ENCODE peak calls at places on chromosomes 3 and 15, in eight cellular contexts. F is LNCaP clone FGC, A is AG04450, G is left lung, Z is upper lobe of left lung, W is body of pancreas, I is right lobe of liver, D is left ventricle myocardium inferior. K is an unnamed sample.

GRCh38 chr3:38960953-38961622 is 90.7 kb downstream of the SCN11A start:
- DNase-seq in F (peak; percentile 33), A (no peak), G (no peak), Z (no peak), W (peak; percentile 80), I (no peak), D (no peak), K (no peak)

GRCh38 chr3:107953707-107954106 is 137.1 kb downstream of the CD47 start:
- DNase-seq in F (no peak), A (no peak), G (no peak), Z (no peak), W (no peak), I (no peak), D (no peak), K (no peak)

GRCh38 chr15:78620021-78620838 is 566 bp downstream of the CHRNA3 start:
- DNase-seq in F (no peak), A (no peak), G (no peak), Z (peak; percentile 80), W (no peak), I (no peak), D (no peak), K (no peak)

GRCh38 chr15:88178631-88179030 is 77.9 kb downstream of the NTRK3 start:
- DNase-seq in F (no peak), A (no peak), G (no peak), Z (no peak), W (no peak), I (no peak), D (no peak), K (no peak)

GRCh38 chr3:8964436-8965370 is 1.4 kb upstream of the RAD18 start:
- DNase-seq in F (no peak), A (no peak), G (no peak), Z (no peak), W (no peak), I (no peak), D (no peak), K (no peak)

GRCh38 chr15:43769584-43770228 is 7.1 kb downstream of the ELL3 start:
- DNase-seq in F (no peak), A (peak; percentile 49), G (peak; percentile 47), Z (no peak), W (peak; percentile 72), I (no peak), D (peak; percentile 37), K (no peak)

GRCh38 chr15:89399390-89400120 is 64.9 kb upstream of the POLG start:
- DNase-seq in F (no peak), A (no peak), G (no peak), Z (peak; percentile 87), W (peak; percentile 37), I (no peak), D (no peak), K (no peak)

GRCh38 chr3:100141576-100141975 is 27.3 kb upstream of the FILIP1L start:
- DNase-seq in F (no peak), A (no peak), G (no peak), Z (no peak), W (no peak), I (no peak), D (no peak), K (no peak)

GRCh38 chr3:43296565-43296964 is 10.2 kb downstream of the SNRK start:
- DNase-seq in F (no peak), A (no peak), G (peak; percentile 60), Z (no peak), W (no peak), I (no peak), D (no peak), K (no peak)

GRCh38 chr15:76787273-76787672 is 117.9 kb downstream of the SCAPER start:
- DNase-seq in F (no peak), A (no peak), G (no peak), Z (no peak), W (no peak), I (no peak), D (no peak), K (no peak)

GRCh38 chr3:179348325-179349013 is 960 bp downstream of the MFN1 start:
- DNase-seq in F (no peak), A (no peak), G (no peak), Z (no peak), W (no peak), I (no peak), D (no peak), K (no peak)

DNA sequence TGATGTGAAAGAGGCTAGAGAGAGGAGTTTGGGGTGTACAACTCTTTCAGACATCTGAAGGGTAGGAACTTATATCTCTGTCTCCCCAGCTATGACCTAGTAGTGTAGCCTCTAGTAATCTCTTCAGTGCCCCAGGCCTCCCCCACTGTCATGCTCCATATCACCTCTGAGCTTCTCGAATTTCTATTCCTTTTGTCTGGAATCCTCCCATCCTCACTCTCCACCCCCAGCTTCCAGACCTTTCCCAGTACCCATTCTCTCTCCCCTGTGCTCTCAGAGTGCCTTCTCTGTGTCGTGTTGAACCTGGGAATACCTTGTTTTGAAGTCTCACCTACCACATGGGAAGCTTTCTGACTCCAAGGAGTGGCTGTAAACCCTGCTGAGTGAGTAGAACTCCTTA is 3.6 kb upstream of the RBPMS2 start:
- DNase-seq in F (no peak), A (no peak), G (no peak), Z (no peak), W (no peak), I (no peak), D (no peak), K (no peak)
- H3K4me3 ChIP-seq in F (no peak overlapping the region), A (no peak overlapping the region), G (no peak overlapping the region), Z (no peak overlapping the region), W (no peak overlapping the region), I (no peak overlapping the region), D (no peak overlapping the region), K (no peak overlapping the region)

GRCh38 chr15:101027273-101027901 is 108.2 kb downstream of the LRRK1 start:
- DNase-seq in F (no peak), A (no peak), G (peak; percentile 27), Z (peak; percentile 78), W (no peak), I (peak; percentile 41), D (no peak), K (no peak)

GRCh38 chr15:101028321-101028720 is 109.2 kb downstream of the LRRK1 start:
- DNase-seq in F (no peak), A (no peak), G (peak; percentile 6), Z (no peak), W (no peak), I (no peak), D (no peak), K (no peak)

GRCh38 chr15:101027920-101028319 is 108.8 kb downstream of the LRRK1 start:
- DNase-seq in F (no peak), A (no peak), G (no peak), Z (no peak), W (no peak), I (peak; percentile 25), D (no peak), K (no peak)

GRCh38 chr15:101029971-101030661 is 111.0 kb downstream of the LRRK1 start:
- DNase-seq in F (no peak), A (no peak), G (peak; percentile 18), Z (no peak), W (no peak), I (peak; percentile 30), D (no peak), K (no peak)

DNA sequence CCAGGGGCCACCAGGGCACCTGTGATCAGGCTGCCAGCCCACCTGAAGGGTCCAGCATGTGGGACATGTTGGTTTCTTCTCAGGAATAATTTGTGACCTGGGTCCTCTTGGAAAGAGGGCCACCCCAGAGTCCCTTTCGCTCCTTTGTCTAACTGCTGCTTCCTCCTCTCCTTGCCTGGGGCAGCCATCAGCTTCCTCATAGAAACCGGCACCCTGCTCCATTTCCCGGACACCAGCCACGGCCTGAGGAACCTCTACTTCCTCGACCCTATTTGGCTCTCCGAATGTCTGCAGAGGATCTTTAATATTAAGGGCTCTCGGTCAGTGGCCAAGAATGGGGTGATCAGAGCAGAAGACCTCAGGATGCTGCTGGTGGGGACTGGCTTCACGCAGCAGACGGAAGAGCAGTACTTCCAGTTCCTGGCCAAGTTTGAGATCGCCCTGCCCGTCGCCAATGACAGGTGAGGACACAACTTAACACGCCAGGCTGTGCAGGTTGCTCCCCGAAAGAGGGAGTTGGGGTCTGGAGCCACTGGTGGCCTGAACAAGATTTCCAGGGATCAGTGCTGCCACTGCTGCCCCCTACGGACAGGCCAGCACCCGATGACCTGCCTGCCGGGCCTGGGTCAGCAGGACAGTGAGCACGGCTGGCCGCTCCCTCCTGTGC is 109.7 kb downstream of the LRRK1 start:
- DNase-seq in F (no peak), A (no peak), G (peak; percentile 18), Z (peak; percentile 68), W (no peak), I (peak; percentile 33), D (no peak), K (no peak)
- TF ChIP-seq CTCF in F (peak; percentile 17), A (no peak), G (no peak), Z (no peak), W (no peak), I (no peak), D (no peak), K (no peak)

DNA sequence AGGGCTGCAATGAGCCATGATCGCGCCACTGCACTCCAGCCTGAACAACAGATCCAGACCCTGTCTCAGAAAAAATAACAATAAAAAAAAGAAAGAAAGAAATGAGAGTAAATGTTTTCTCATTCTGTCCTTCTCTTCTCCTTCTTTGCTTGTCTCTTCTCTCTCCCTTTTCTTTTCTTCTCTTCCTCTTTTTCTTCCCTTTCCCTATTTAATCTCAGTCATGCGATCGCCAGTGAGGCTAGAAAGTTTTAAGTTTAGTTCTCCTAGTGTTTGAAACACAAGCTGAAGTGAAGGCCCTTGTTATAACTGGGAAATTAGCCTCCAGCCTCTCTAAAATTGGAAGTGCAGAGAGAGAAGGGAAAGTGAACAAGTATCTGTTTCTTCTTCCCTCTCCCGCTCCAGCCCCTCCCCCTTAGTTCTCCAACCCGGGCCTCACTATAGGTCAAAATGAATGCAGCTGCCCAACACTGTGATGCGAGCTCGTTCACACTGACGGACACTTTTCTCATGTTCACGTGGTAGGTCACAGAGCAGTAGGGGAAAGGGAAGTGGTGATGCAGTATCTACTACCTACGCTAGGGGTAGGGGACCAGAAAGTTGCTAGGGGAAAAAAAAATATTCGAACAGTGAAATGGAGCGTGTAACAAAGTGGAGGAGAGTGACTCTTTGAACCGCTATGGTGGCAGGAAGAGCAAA is 23.4 kb upstream of the TSC22D2 start:
- DNase-seq in F (no peak), A (no peak), G (peak; percentile 65), Z (no peak), W (no peak), I (no peak), D (no peak), K (no peak)
- H3K4me3 ChIP-seq in F (no peak overlapping the region), A (no peak overlapping the region), G (no peak overlapping the region), Z (no peak overlapping the region), W (no peak overlapping the region), I (no peak overlapping the region), D (no peak overlapping the region), K (peak overlapping the region; percentile 7)

GRCh38 chr15:99507016-99507731 is 58.6 kb upstream of the MEF2A start:
- DNase-seq in F (no peak), A (peak; percentile 73), G (no peak), Z (no peak), W (peak; percentile 53), I (no peak), D (peak; percentile 70), K (peak; percentile 31)

GRCh38 chr15:99508807-99509311 is 56.9 kb upstream of the MEF2A start:
- DNase-seq in F (no peak), A (no peak), G (no peak), Z (no peak), W (no peak), I (no peak), D (no peak), K (no peak)

GRCh38 chr15:99509686-99510461 is 55.9 kb upstream of the MEF2A start:
- DNase-seq in F (no peak), A (no peak), G (no peak), Z (no peak), W (no peak), I (no peak), D (peak; percentile 43), K (no peak)

GRCh38 chr15:99506399-99506798 is 59.4 kb upstream of the MEF2A start:
- DNase-seq in F (no peak), A (no peak), G (no peak), Z (no peak), W (no peak), I (no peak), D (no peak), K (no peak)

GRCh38 chr15:99507732-99508571 is 57.8 kb upstream of the MEF2A start:
- DNase-seq in F (no peak), A (no peak), G (no peak), Z (no peak), W (no peak), I (no peak), D (no peak), K (no peak)
- TF ChIP-seq CTCF in F (no peak), A (no peak), G (no peak), Z (no peak), W (no peak), I (no peak), D (no peak), K (no peak)